ENCODE peak calls at places on chromosomes 7 and 10, in seven cellular contexts. X, H, W, Y, D, F and J are unnamed samples.

GRCh38 chr7:155984609-155985405 is 172.5 kb upstream of the SHH start:
- DNase-seq in X (no peak), H (no peak), W (peak; percentile 38), Y (no peak), D (no peak), F (no peak), J (no peak)

GRCh38 chr10:86661161-86662025 is 6.9 kb upstream of the LDB3 start:
- DNase-seq in X (no peak), H (no peak), W (peak; percentile 61), Y (no peak), D (peak; percentile 49), F (no peak), J (no peak)

GRCh38 chr7:143415696-143416095 is 7.0 kb upstream of the EPHA1 start:
- DNase-seq in X (no peak), H (no peak), W (no peak), Y (no peak), D (peak; percentile 64), F (no peak), J (no peak)

GRCh38 chr10:34504534-34504933 is 310.6 kb downstream of the PARD3 start:
- DNase-seq in X (peak; percentile 54), H (no peak), W (no peak), Y (no peak), D (peak; percentile 50), F (no peak), J (no peak)

GRCh38 chr7:12801107-12801506 is 113.7 kb downstream of the ARL4A start:
- DNase-seq in X (no peak), H (no peak), W (no peak), Y (no peak), D (no peak), F (no peak), J (no peak)

GRCh38 chr7:65832281-65832680 is 40.6 kb upstream of the VKORC1L1 start:
- DNase-seq in X (peak; percentile 44), H (no peak), W (no peak), Y (no peak), D (peak; percentile 71), F (no peak), J (no peak)

GRCh38 chr7:36014961-36015360 is 138.1 kb upstream of the EEPD1 start:
- DNase-seq in X (no peak), H (no peak), W (no peak), Y (no peak), D (no peak), F (no peak), J (no peak)

GRCh38 chr10:69425513-69426298 is 9.0 kb upstream of the TACR2 start:
- DNase-seq in X (no peak), H (no peak), W (no peak), Y (no peak), D (no peak), F (no peak), J (no peak)

GRCh38 chr10:1127629-1128028 is 71.4 kb downstream of the WDR37 start:
- DNase-seq in X (no peak), H (no peak), W (no peak), Y (no peak), D (no peak), F (no peak), J (no peak)

GRCh38 chr7:151076863-151077704 is 3.5 kb downstream of the FASTK start:
- DNase-seq in X (no peak), H (no peak), W (peak; percentile 65), Y (no peak), D (no peak), F (no peak), J (no peak)

GRCh38 chr10:26216577-26216948 is at the start of gene GAD2:
- DNase-seq in X (no peak), H (no peak), W (no peak), Y (no peak), D (no peak), F (no peak), J (no peak)

GRCh38 chr10:123999261-123999660 is 94.1 kb downstream of the CHST15 start:
- DNase-seq in X (no peak), H (no peak), W (no peak), Y (no peak), D (no peak), F (no peak), J (no peak)

GRCh38 chr7:151233111-151233701 is 923 bp downstream of the CHPF2 start:
- DNase-seq in X (peak; percentile 82), H (peak; percentile 18), W (peak; percentile 77), Y (peak; percentile 52), D (peak; percentile 84), F (peak; percentile 69), J (peak; percentile 79)

GRCh38 chr10:24417053-24417452 is 208.1 kb downstream of the KIAA1217 start:
- DNase-seq in X (no peak), H (no peak), W (no peak), Y (no peak), D (peak; percentile 20), F (no peak), J (no peak)

GRCh38 chr10:102311025-102311420 is 65.7 kb downstream of the GBF1 start:
- DNase-seq in X (peak; percentile 33), H (no peak), W (no peak), Y (no peak), D (no peak), F (no peak), J (no peak)

GRCh38 chr7:55147101-55147500 is 128.3 kb downstream of the EGFR start:
- DNase-seq in X (no peak), H (no peak), W (no peak), Y (no peak), D (no peak), F (no peak), J (no peak)

GRCh38 chr7:55144955-55145342 is 126.1 kb downstream of the EGFR start:
- DNase-seq in X (no peak), H (no peak), W (no peak), Y (no peak), D (no peak), F (no peak), J (no peak)

GRCh38 chr7:55142919-55143600 is 124.2 kb downstream of the EGFR start:
- DNase-seq in X (peak; percentile 55), H (no peak), W (no peak), Y (no peak), D (no peak), F (no peak), J (no peak)

GRCh38 chr7:55145606-55146005 is 126.8 kb downstream of the EGFR start:
- DNase-seq in X (no peak), H (no peak), W (no peak), Y (no peak), D (no peak), F (no peak), J (no peak)

GRCh38 chr7:55144333-55144954 is 125.6 kb downstream of the EGFR start:
- DNase-seq in X (no peak), H (no peak), W (no peak), Y (no peak), D (no peak), F (no peak), J (peak; percentile 35)
- TF ChIP-seq CTCF in X (peak; percentile 44), H (peak; percentile 28), W (peak; percentile 12), Y (peak; percentile 17), D (peak; percentile 19), F (no peak), J (peak; percentile 34)

GRCh38 chr10:63214586-63214985 is 81.5 kb downstream of the NRBF2 start:
- DNase-seq in X (no peak), H (no peak), W (no peak), Y (no peak), D (peak; percentile 51), F (no peak), J (no peak)

GRCh38 chr10:63221950-63222349 is 88.8 kb downstream of the NRBF2 start:
- DNase-seq in X (no peak), H (no peak), W (no peak), Y (peak; percentile 36), D (no peak), F (no peak), J (no peak)

GRCh38 chr10:63213489-63213888 is 80.4 kb downstream of the NRBF2 start:
- DNase-seq in X (no peak), H (no peak), W (no peak), Y (no peak), D (no peak), F (no peak), J (no peak)

GRCh38 chr10:63219749-63220148 is 86.6 kb downstream of the NRBF2 start:
- DNase-seq in X (no peak), H (no peak), W (no peak), Y (no peak), D (no peak), F (no peak), J (no peak)

GRCh38 chr10:63217120-63217605 is 84.0 kb downstream of the NRBF2 start:
- DNase-seq in X (peak; percentile 72), H (peak; percentile 19), W (no peak), Y (no peak), D (peak; percentile 73), F (peak; percentile 37), J (peak; percentile 17)
- TF ChIP-seq CTCF in X (peak; percentile 61), H (peak; percentile 62), W (peak; percentile 74), Y (peak; percentile 48), D (peak; percentile 70), F (peak; percentile 51), J (peak; percentile 62)

DNA sequence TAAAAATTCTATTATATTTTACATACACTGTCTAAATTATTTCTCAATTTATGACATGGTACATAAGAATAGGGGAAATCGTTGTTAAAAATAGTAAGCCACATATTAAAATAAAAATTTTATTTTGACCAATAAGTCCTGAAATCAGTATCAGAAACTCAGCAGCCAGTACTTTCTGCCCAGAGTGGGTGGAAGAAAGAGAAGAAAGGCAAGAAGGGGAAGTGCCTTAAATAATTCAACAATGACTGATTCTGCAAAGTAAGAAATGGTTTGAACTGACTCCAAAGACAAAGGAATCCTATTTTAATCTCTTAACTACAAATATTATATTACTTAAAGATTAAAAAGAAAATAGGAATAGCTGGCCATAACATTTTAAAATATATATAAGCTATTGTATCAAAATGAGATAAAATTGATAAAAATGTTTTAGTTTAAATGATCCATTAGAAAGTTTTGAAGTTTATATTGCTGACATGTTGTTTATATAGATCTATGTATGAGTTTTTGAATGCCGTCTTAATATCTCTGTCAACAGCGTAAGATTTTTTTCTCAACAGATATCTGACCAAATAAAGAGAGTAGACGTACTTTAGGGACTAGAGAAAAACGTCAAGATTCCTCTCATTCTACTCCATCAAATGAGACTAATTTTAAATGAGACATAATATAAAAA is 30.2 kb upstream of the NRCAM start:
- DNase-seq in X (no peak), H (no peak), W (no peak), Y (no peak), D (peak; percentile 71), F (no peak), J (peak; percentile 21)
- TF ChIP-seq CTCF in X (no peak), H (no peak), W (no peak), Y (no peak), D (no peak), F (no peak), J (no peak)

GRCh38 chr7:44849277-44850210 is 1.7 kb upstream of the H2AZ2 start:
- DNase-seq in X (peak; percentile 85), H (no peak), W (no peak), Y (no peak), D (peak; percentile 38), F (no peak), J (no peak)

GRCh38 chr7:44847509-44847919 is 373 bp downstream of the H2AZ2 start:
- DNase-seq in X (peak; percentile 92), H (peak; percentile 37), W (peak; percentile 95), Y (peak; percentile 91), D (peak; percentile 88), F (peak; percentile 87), J (peak; percentile 88)

GRCh38 chr7:44845476-44845875 is 2.4 kb downstream of the H2AZ2 start:
- DNase-seq in X (no peak), H (no peak), W (no peak), Y (no peak), D (no peak), F (no peak), J (no peak)

GRCh38 chr7:44846816-44847508 is 925 bp downstream of the H2AZ2 start:
- DNase-seq in X (no peak), H (no peak), W (no peak), Y (no peak), D (no peak), F (no peak), J (no peak)

GRCh38 chr7:44847920-44848634 is at the start of gene H2AZ2:
- DNase-seq in X (peak; percentile 100), H (peak; percentile 99), W (peak; percentile 100), Y (peak; percentile 99), D (peak; percentile 100), F (peak; percentile 98), J (peak; percentile 98)
- TF ChIP-seq CTCF in X (no peak), H (no peak), W (no peak), Y (no peak), D (no peak), F (no peak), J (no peak)